ENCODE peak calls at places on chromosomes 12 and 14, in six cellular contexts. Y is cardiac muscle cell, L is choroid plexus epithelial cell, D is HFF-Myc, I is Peyer's patch, M is heart left ventricle. P is an unnamed sample.

GRCh38 chr14:64117671-64118402 is 176.3 kb downstream of the ESR2 start:
- DNase-seq in I (no peak), Y (no peak), L (peak; percentile 7), M (peak; percentile 68), D (no peak), P (no peak)

GRCh38 chr14:103502877-103503276 is 19.8 kb downstream of the CKB start:
- DNase-seq in I (no peak), D (no peak), M (peak; percentile 37), L (no peak), Y (no peak), P (no peak)

GRCh38 chr12:76259071-76259470 is 89.1 kb downstream of the BBS10 start:
- DNase-seq in D (no peak), I (no peak), L (peak; percentile 51), M (no peak), Y (no peak), P (no peak)

GRCh38 chr12:63917864-63918742 is 73.6 kb downstream of the SRGAP1 start:
- DNase-seq in D (peak; percentile 89), I (no peak), L (peak; percentile 98), M (no peak), Y (no peak), P (peak; percentile 66)

GRCh38 chr14:97215263-97215969 is 418.2 kb downstream of the VRK1 start:
- DNase-seq in I (no peak), D (no peak), M (no peak), Y (no peak), L (no peak), P (no peak)

GRCh38 chr12:39905152-39905551 is 200.7 kb downstream of the SLC2A13 start:
- DNase-seq in I (no peak), L (peak; percentile 8), Y (no peak), D (peak; percentile 43), M (peak; percentile 68), P (no peak)

GRCh38 chr12:131452444-131452860 is 258.4 kb upstream of the SFSWAP start:
- DNase-seq in L (no peak), Y (peak; percentile 48), M (no peak), D (no peak), I (no peak), P (peak; percentile 59)

GRCh38 chr14:19974844-19975243 is 547 bp upstream of the OR4K15 start:
- DNase-seq in L (no peak), D (no peak), I (no peak), M (no peak), Y (no peak), P (no peak)

GRCh38 chr12:46486588-46486987 is 114.0 kb upstream of the SLC38A2 start:
- DNase-seq in D (no peak), M (no peak), Y (no peak), I (no peak), L (no peak), P (no peak)

GRCh38 chr12:89497467-89497866 is 27.1 kb downstream of the GALNT4 start:
- DNase-seq in L (peak; percentile 80), I (no peak), D (no peak), Y (no peak), M (no peak), P (no peak)

GRCh38 chr14:88312262-88312661 is 10.8 kb downstream of the KCNK10 start:
- DNase-seq in I (no peak), L (no peak), Y (no peak), M (no peak), D (no peak), P (no peak)

DNA sequence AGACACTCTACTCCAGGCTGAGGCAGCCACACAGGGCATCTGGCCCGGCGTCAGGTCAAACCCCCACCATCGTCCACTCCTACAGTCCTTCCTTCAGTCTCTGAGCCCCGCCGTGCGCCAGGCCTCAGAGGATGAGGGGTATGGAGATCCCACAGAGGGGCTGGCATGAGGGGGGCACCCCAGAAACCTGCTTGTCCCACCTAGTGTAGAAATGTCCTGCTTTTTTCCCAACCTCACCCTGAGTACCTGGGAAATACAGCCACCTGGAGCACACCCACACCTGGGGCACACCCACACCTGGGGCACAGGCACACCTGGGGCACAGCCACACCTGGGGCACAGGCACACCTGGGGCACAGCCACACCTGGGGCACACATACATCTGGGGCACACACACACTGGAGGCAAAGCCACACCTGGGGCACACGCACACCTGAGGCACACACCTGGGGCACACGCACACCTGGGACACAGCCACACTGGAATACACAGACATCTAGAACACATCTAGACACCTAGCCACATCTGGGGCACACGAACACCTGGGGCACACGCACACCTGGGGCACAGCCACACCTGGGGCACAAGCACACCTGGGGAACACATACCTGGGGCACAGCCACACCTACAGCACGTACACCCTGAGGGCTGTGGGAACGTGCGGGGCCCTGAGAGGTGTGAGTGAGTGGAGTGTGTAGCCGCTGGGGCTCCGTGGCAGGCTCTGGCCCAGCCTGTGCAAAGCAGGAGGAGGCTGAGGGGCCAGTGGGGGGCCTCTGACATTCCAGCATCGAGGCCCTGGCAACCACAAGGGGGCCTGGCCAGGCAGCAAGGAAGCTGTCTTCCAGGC is 18.4 kb downstream of the AKT1 start:
- DNase-seq in D (no peak), L (no peak), M (no peak), I (no peak), Y (peak; percentile 23), P (no peak)
- TF ChIP-seq CTCF in D (no peak), L (peak; percentile 30), M (no peak), I (no peak), Y (no peak), P (no peak)

DNA sequence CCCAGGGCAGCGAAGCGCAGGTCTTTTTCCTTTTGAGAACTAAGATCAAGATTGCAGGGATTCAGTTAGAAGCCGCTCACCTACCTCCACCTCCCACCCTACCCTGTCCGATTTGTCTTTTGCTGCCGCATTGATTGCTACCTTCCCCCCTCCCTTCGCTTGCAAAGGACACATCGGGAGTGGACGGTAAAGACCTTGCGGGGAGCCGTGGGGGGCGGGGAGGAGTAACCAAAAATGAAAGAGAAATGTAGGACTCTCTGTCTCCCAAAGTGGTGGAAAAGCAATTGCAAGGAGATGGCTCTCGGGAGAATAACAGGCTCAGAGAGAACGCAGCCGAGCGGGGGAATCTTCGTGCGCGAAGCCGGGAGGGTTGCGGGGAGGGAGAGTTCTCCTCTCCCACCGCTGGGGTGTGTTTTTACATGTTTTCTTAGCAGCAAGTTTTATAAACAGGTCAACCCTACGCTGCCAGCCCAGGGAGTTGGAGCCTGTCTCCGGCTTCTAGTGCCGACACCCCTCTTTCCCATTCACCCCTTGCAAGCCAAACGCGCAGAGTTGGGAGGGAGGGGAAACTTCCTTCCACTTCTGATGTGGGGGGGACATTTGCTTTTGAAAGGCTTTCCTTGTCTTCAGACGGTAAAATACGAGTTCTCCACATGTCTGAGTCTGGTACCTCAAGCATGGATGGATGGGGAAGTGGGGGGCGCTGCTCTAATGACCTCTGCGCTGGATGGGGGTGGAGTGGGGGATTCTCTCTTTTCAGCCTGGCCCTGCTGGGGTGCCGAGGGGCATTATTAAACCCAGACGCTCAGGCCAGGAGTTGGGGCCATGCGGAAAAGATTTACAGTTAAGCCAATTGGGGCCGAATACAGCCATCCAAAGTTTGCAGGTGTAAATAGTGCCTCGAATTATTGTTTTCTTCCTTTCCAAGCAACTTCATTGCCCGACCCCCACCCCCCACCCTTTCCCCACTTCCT is 8.9 kb upstream of the TBX3 start:
- DNase-seq in M (no peak), I (no peak), L (no peak), D (no peak), Y (no peak), P (no peak)
- H3K4me3 ChIP-seq in M (peak overlapping the region; percentile 54), I (peak overlapping the region; percentile 42), L (peak overlapping the region; percentile 54), D (peak overlapping the region; percentile 61), Y (peak overlapping the region; percentile 28), P (no peak overlapping the region)

GRCh38 chr12:110647669-110648068 is 33.7 kb downstream of the TCTN1 start:
- DNase-seq in I (peak; percentile 82), D (no peak), Y (no peak), M (no peak), L (no peak), P (peak; percentile 61)

DNA sequence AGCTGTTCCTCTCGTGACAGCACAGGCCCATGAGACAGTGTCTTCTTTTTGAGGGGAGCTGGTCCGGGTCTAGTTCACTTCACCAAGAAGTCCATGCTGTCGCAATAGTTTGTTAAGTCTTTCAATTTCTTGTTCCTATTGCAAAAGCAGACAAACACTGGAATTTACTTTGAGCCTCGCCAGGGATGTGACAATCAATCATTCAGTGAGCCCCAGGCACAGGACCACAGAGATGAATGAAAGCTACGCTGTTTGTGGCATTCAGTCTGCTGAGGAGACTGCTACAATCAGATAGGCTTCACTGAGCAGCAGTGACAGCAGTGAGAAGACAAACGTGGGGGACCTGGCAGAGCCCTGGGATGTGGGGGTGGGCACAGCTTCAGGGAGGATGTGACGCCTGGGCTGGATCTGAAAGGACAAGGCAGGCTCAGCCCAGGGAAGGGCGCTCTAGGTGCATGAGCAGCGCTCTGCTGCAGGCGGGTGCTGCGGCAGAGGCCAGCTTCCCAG is 35.5 kb downstream of the TCTN1 start:
- DNase-seq in L (no peak), D (no peak), Y (no peak), I (peak; percentile 54), M (no peak), P (no peak)
- TF ChIP-seq CTCF in L (no peak), D (no peak), Y (no peak), I (no peak), M (no peak), P (no peak)

DNA sequence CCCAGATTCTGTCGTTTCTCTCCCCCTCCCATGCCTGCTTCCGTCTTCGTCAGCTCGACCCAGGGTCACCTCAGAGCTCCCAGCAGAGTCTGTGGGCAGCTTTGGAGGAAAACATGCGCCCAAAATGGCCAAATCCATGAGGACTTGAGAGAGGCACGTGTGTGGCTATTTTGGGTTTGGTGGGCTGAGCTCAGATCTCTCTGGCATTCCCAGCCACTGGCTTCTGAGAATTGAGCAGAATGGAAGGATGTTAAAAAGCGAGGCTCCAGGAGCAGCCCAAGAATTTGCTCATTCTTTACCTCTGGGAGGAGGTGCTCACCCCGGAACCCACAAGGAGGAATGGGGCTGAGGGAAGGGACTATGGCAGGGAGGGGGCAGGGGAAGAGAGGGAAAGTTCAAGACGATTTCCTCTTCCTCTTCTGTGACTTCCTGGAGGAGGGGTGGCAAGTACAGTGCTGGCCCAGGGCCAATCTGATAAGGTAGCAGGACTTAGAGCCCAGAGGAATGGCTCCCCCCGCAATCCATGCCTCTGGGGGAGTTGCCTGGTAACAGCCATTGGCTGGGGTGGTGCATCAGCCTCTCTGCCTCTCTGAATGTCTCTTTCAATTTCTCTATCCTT is 20.1 kb downstream of the TSPAN9 start:
- DNase-seq in D (no peak), L (peak; percentile 90), M (peak; percentile 87), I (no peak), Y (peak; percentile 74), P (peak; percentile 16)
- H3K4me3 ChIP-seq in D (no peak overlapping the region), L (peak overlapping the region; percentile 6), M (peak overlapping the region; percentile 40), I (no peak overlapping the region), Y (no peak overlapping the region), P (no peak overlapping the region)

P was measured in GM12865.